ENCODE peak calls at places on chromosome 4, in five cellular contexts. D is AG04450, U is upper lobe of right lung, M is sigmoid colon, N is GM23338. S is an unnamed sample.

GRCh38 chr4:72895408-72895807 is 174.1 kb downstream of the COX18 start:
- DNase-seq in M (no peak), D (no peak), N (peak; percentile 18), U (no peak), S (no peak)

GRCh38 chr4:44354172-44354571 is 94.4 kb downstream of the KCTD8 start:
- DNase-seq in U (no peak), M (no peak), D (no peak), N (no peak), S (no peak)

GRCh38 chr4:16609170-16609758 is 289.2 kb downstream of the LDB2 start:
- DNase-seq in N (no peak), U (no peak), D (no peak), M (no peak), S (no peak)

GRCh38 chr4:82984459-82984858 is 26.2 kb downstream of the LIN54 start:
- DNase-seq in U (no peak), D (no peak), M (no peak), N (peak; percentile 17), S (peak; percentile 46)

GRCh38 chr4:38013461-38014366 is 53.5 kb downstream of the PTTG2 start:
- DNase-seq in M (peak; percentile 83), D (no peak), U (no peak), N (no peak), S (no peak)

GRCh38 chr4:147581601-147582350 is 35.4 kb upstream of the TMEM184C start:
- DNase-seq in D (peak; percentile 61), M (no peak), N (no peak), U (no peak), S (no peak)

GRCh38 chr4:143372093-143372915 is 35.6 kb downstream of the GAB1 start:
- DNase-seq in N (no peak), U (no peak), M (no peak), D (no peak), S (no peak)

GRCh38 chr4:91198951-91199350 is 1071.8 kb downstream of the CCSER1 start:
- DNase-seq in D (no peak), N (no peak), U (no peak), M (no peak), S (no peak)

GRCh38 chr4:111854494-111855087 is 290.7 kb upstream of the FAM241A start:
- DNase-seq in U (no peak), N (peak; percentile 57), D (peak; percentile 1), M (no peak), S (peak; percentile 16)

GRCh38 chr4:3280466-3280865 is 12.4 kb upstream of the RGS12 start:
- DNase-seq in U (no peak), M (no peak), D (no peak), N (no peak), S (no peak)

GRCh38 chr4:137819964-137820383 is 287.7 kb upstream of the PCDH18 start:
- DNase-seq in D (peak; percentile 18), N (peak; percentile 81), M (no peak), U (no peak), S (peak; percentile 43)

GRCh38 chr4:64738240-64738639 is 329.0 kb upstream of the TECRL start:
- DNase-seq in U (no peak), M (no peak), N (peak; percentile 32), D (no peak), S (no peak)

GRCh38 chr4:186808635-186809018 is 85.0 kb upstream of the FAT1 start:
- DNase-seq in M (no peak), N (no peak), U (no peak), D (peak; percentile 70), S (peak; percentile 27)

GRCh38 chr4:72448231-72448630 is 120.8 kb downstream of the ADAMTS3 start:
- DNase-seq in D (no peak), M (no peak), U (no peak), N (no peak), S (peak; percentile 4)

GRCh38 chr4:74394476-74395136 is 29.7 kb downstream of the EREG start:
- DNase-seq in U (no peak), D (no peak), M (no peak), N (no peak), S (no peak)

GRCh38 chr4:3021627-3022026 is 52.7 kb downstream of the HTT-AS start:
- DNase-seq in M (peak; percentile 29), D (no peak), U (no peak), N (no peak), S (no peak)

GRCh38 chr4:150119492-150119891 is 41.2 kb downstream of the DCLK2 start:
- DNase-seq in M (no peak), D (no peak), U (no peak), N (peak; percentile 13), S (peak; percentile 27)

GRCh38 chr4:47686294-47686872 is 151.5 kb downstream of the CORIN start:
- DNase-seq in M (no peak), D (no peak), U (peak; percentile 67), N (peak; percentile 71), S (peak; percentile 24)

GRCh38 chr4:151753056-151753455 is 7.8 kb downstream of the GATB start:
- DNase-seq in D (no peak), U (no peak), M (no peak), N (no peak), S (peak; percentile 77)

GRCh38 chr4:3344104-3344503 is 51.3 kb downstream of the RGS12 start:
- DNase-seq in U (no peak), M (no peak), N (no peak), D (no peak), S (no peak)

GRCh38 chr4:57490520-57490919 is 380.3 kb upstream of the IGFBP7 start:
- DNase-seq in D (no peak), U (no peak), N (no peak), M (peak; percentile 80), S (no peak)

GRCh38 chr4:74535471-74535870 is 90.5 kb downstream of the AREG start:
- DNase-seq in M (no peak), N (no peak), U (no peak), D (no peak), S (no peak)

GRCh38 chr4:78058591-78059523 is 1.7 kb downstream of the FRAS1 start:
- DNase-seq in D (no peak), M (peak; percentile 77), U (peak; percentile 74), N (peak; percentile 86), S (peak; percentile 47)

GRCh38 chr4:176123710-176124407 is 58.2 kb downstream of the WDR17 start:
- DNase-seq in M (no peak), N (peak; percentile 79), U (no peak), D (no peak), S (peak; percentile 2)

GRCh38 chr4:110634320-110635154 is 11.7 kb upstream of the PITX2 start:
- DNase-seq in U (no peak), N (peak; percentile 17), M (no peak), D (no peak), S (no peak)

GRCh38 chr4:174490356-174490969 is 31.8 kb downstream of the HPGD start:
- DNase-seq in M (no peak), U (no peak), D (no peak), N (no peak), S (peak; percentile 8)

GRCh38 chr4:91280551-91281290 is 1023.0 kb upstream of the GRID2 start:
- DNase-seq in D (no peak), N (peak; percentile 20), U (no peak), M (no peak), S (no peak)

GRCh38 chr4:8332038-8332857 is 62.7 kb downstream of the HTRA3 start:
- DNase-seq in D (no peak), M (peak; percentile 43), U (peak; percentile 38), N (no peak), S (no peak)

GRCh38 chr4:15488658-15489470 is 19.2 kb downstream of the CC2D2A start:
- DNase-seq in U (no peak), N (no peak), M (no peak), D (peak; percentile 79), S (no peak)

GRCh38 chr4:83489711-83490326 is 4.9 kb upstream of the ABRAXAS1 start:
- DNase-seq in N (peak; percentile 28), U (no peak), M (no peak), D (no peak), S (no peak)

GRCh38 chr4:68865178-68865638 is 49.4 kb downstream of the UGT2B10 start:
- DNase-seq in U (no peak), M (no peak), N (no peak), D (no peak), S (no peak)

GRCh38 chr4:68865760-68866159 is 50.0 kb downstream of the UGT2B10 start:
- DNase-seq in D (no peak), N (peak; percentile 8), U (no peak), M (no peak), S (no peak)

GRCh38 chr4:68869274-68869773 is 53.5 kb downstream of the UGT2B10 start:
- DNase-seq in D (no peak), U (no peak), N (no peak), M (no peak), S (no peak)

GRCh38 chr4:68861057-68861456 is 45.3 kb downstream of the UGT2B10 start:
- DNase-seq in N (no peak), D (no peak), U (no peak), M (no peak), S (no peak)

GRCh38 chr4:68864438-68865177 is 48.8 kb downstream of the UGT2B10 start:
- DNase-seq in U (no peak), N (no peak), M (no peak), D (no peak), S (no peak)
- H3K27ac ChIP-seq in U (no peak overlapping the region), N (no peak overlapping the region), M (no peak overlapping the region), D (no peak overlapping the region), S (no peak overlapping the region)

DNA sequence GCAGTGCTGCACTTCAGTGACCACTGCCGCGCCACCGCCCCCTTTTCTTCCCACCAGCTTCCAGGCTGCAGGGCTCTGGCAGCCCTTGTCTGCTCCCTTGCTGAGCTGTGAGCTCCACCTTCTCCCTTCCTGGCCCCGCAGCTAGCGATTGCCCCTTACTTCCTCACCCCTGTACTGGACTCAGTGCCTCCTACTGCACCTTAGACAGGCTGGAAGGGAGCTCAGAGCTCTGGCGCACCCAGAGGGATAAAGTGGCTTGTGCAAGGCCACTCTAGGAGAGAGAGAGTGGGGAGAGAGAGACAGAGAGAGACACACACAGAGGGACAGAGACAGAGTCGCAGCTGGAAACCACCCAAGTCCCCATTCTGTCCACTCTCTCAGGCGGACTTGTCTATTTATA is 6.0 kb downstream of the RASL11B start:
- DNase-seq in M (no peak), N (peak; percentile 62), U (peak; percentile 63), D (no peak), S (no peak)
- TF ChIP-seq CTCF in M (no peak), N (peak; percentile 30), U (peak; percentile 10), D (no peak), S (no peak)

GRCh38 chr4:164203476-164203875 is 550.5 kb upstream of the SMIM31 start:
- DNase-seq in U (no peak), D (no peak), N (no peak), M (no peak), S (no peak)
- H3K27ac ChIP-seq in U (no peak overlapping the region), D (no peak overlapping the region), N (no peak overlapping the region), M (no peak overlapping the region), S (no peak overlapping the region)

GRCh38 chr4:101346312-101346561 is 1.1 kb downstream of the PPP3CA start:
- DNase-seq in N (no peak), M (no peak), U (no peak), D (no peak), S (no peak)

GRCh38 chr4:101345271-101345595 is 2.1 kb downstream of the PPP3CA start:
- DNase-seq in D (no peak), M (no peak), U (no peak), N (no peak), S (no peak)

GRCh38 chr4:101346562-101347266 is 612 bp downstream of the PPP3CA start:
- DNase-seq in N (peak; percentile 74), U (peak; percentile 85), M (peak; percentile 82), D (no peak), S (peak; percentile 52)

GRCh38 chr4:101347267-101347556 is at the start of gene PPP3CA:
- DNase-seq in U (no peak), D (no peak), M (no peak), N (no peak), S (no peak)

GRCh38 chr4:101345596-101346311 is 1.6 kb downstream of the PPP3CA start:
- DNase-seq in M (peak; percentile 81), U (peak; percentile 85), N (peak; percentile 69), D (no peak), S (peak; percentile 41)
- TF ChIP-seq CTCF in M (no peak), U (no peak), N (no peak), D (peak; percentile 17), S (no peak)

S was measured in RWPE1.